ENCODE peak calls at places on chromosome 6, in six cellular contexts. H, A, C, Z, W and T are unnamed samples.

GRCh38 chr6:112360498-112360897 is 13.4 kb downstream of the RFPL4B start:
- DNase-seq in H (no peak), W (no peak), C (no peak), Z (no peak), A (no peak), T (no peak)

GRCh38 chr6:68559052-68559451 is 76.0 kb upstream of the ADGRB3 start:
- DNase-seq in C (no peak), W (peak; percentile 19), A (peak; percentile 9), H (peak; percentile 61), Z (no peak), T (no peak)

GRCh38 chr6:108596947-108597346 is 36.2 kb downstream of the FOXO3 start:
- DNase-seq in W (no peak), Z (no peak), C (no peak), H (no peak), A (no peak), T (no peak)

GRCh38 chr6:95614094-95614493 is 36.8 kb downstream of the MANEA start:
- DNase-seq in Z (no peak), H (no peak), A (no peak), W (no peak), C (no peak), T (no peak)

GRCh38 chr6:118980063-118980462 is 45.1 kb upstream of the MCM9 start:
- DNase-seq in A (no peak), C (no peak), Z (peak; percentile 21), W (no peak), H (no peak), T (no peak)

GRCh38 chr6:23784313-23784919 is 341.6 kb upstream of the NRSN1 start:
- DNase-seq in C (no peak), W (no peak), H (no peak), A (no peak), Z (no peak), T (no peak)

GRCh38 chr6:40661726-40662125 is 74.6 kb upstream of the LRFN2 start:
- DNase-seq in C (no peak), Z (no peak), W (no peak), H (no peak), A (no peak), T (no peak)

GRCh38 chr6:3749991-3750323 is 1.6 kb downstream of the PXDC1 start:
- DNase-seq in Z (peak; percentile 30), A (peak; percentile 42), H (no peak), C (no peak), W (no peak), T (no peak)

GRCh38 chr6:163711615-163712568 is 297.4 kb downstream of the QKI start:
- DNase-seq in A (no peak), C (peak; percentile 72), Z (peak; percentile 11), H (peak; percentile 36), W (peak; percentile 81), T (no peak)

GRCh38 chr6:128265706-128266105 is 254.7 kb downstream of the PTPRK start:
- DNase-seq in Z (no peak), W (no peak), H (no peak), C (no peak), A (no peak), T (no peak)

GRCh38 chr6:128271011-128271410 is 249.4 kb downstream of the PTPRK start:
- DNase-seq in Z (no peak), W (no peak), H (no peak), A (no peak), C (no peak), T (no peak)

GRCh38 chr6:128271527-128271926 is 248.9 kb downstream of the PTPRK start:
- DNase-seq in Z (no peak), C (no peak), W (no peak), H (no peak), A (no peak), T (no peak)

DNA sequence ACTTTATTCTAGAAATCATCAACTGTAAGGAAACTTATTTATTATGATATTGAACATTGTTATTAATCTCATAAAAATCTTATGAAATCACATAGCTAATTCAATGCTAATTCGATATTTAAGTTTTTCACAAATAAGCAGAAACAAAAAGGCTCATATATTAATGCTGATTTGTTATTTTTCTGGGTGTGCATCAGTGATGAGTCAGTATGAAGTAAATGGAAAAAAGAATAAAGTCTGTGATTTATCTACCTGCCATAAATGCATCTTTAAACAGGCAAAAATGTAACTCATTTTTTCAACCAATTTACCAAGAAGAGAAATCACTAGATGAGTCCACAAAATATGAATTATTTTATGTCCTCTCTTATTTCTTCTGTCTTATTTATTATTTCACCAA is 253.5 kb downstream of the PTPRK start:
- DNase-seq in H (no peak), A (no peak), Z (no peak), C (no peak), W (no peak), T (no peak)
- H2AFZ ChIP-seq in H (no peak overlapping the region), A (no peak overlapping the region), Z (no peak overlapping the region), C (no peak overlapping the region), W (no peak overlapping the region), T (no peak overlapping the region)

DNA sequence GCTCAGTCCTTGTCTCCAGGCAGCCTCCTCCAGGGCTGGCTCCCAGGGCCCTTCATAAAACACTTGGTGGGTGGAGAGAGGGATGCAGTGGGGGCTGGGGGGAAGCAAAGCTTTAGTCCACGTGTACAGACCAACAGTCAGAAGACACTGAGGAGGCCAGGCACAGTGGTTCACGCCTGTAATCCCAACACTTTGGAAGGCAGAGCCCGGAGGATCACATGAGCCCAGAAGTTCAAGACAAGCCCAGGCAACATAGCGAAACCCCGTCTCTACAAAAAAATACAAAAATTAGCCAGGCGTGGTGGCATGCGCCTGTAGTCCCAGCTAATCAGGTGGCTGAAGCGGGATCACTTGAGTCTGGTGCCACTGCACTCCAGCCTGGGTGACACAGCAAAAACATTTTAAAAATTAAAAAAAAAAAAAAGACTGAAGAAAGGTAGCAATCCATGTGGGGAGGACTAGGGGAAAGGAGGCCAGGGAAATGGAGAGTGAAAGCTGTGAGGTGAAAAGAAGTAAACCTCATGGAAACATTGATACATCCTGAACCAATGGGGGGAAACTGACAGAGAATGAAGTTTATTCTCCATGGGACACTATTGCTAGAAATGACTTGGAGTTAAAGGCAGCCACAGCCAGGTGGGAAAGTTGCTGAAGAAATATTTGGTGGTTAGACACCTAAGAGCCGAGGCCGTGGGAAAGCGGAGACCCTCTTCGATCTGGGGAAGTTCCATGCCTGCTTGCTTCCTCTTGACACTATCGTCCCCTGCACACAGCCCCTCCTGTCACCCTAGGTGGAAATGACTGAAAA is 35.4 kb downstream of the PIM1 start:
- DNase-seq in C (no peak), H (no peak), W (no peak), A (peak; percentile 57), Z (no peak), T (no peak)
- TF ChIP-seq REST in C (no peak), H (no peak), W (no peak), A (peak; percentile 46), Z (no peak), T (no peak)

GRCh38 chr6:156383059-156383458 is 394.1 kb upstream of the ARID1B start:
- DNase-seq in C (no peak), A (no peak), H (no peak), W (no peak), Z (no peak), T (no peak)

GRCh38 chr6:156379946-156380707 is 397.1 kb upstream of the ARID1B start:
- DNase-seq in A (no peak), C (no peak), H (no peak), W (peak; percentile 52), Z (no peak), T (peak; percentile 10)

GRCh38 chr6:156379392-156379910 is 397.7 kb upstream of the ARID1B start:
- DNase-seq in C (no peak), A (no peak), H (no peak), Z (no peak), W (no peak), T (no peak)

GRCh38 chr6:156378853-156379252 is 398.3 kb upstream of the ARID1B start:
- DNase-seq in A (no peak), W (no peak), Z (no peak), C (no peak), H (peak; percentile 17), T (no peak)
- TF ChIP-seq CTCF in A (no peak), W (no peak), Z (no peak), C (peak; percentile 25), H (peak; percentile 50), T (no peak)

DNA sequence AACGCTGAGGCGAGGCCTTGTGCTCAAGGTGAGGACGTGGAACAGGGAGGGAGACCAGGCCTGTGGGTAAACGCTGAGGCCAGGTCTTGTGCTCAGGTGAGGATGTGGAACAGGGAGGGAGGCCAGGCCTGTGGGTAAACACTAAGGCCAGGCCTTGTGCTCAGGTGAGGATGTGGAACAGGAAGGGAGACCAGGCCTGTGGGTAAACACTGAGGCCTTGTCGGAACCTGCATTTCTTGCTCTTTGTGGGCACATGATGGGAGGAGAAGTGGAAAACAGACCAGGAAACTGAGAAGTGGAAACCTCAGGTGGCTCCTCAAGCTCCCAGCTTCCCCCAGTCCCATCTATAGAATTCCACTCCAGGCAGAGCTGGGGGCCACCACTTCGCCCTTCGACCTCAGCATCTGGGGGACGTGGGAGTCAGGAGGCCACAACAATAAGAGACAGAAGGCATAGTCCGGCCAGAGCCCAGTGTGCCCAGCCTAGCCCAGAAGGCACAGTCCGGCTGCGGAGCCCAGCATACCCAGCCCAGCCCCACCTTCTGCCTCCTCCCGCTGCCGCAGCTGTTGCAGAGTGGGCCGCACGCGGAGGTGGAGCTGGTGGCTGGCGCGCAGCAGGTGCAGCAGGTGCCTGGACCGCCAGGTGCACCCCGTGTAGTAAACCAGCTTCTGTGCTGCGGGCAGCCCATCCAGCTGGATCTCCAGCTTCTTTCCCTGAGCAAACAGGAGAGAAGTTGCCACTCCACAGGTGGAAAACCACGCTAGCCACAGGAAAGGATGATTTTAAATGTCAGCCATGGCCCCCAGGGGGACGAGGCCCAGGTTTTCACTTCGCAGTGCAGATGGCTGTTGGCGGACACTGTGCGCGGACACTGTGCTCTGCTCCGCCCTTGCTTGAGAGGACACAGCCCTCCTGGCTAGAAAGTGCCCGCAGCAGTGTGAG is 17.5 kb downstream of the FRMD1 start:
- DNase-seq in C (no peak), A (no peak), W (no peak), H (no peak), Z (no peak), T (no peak)
- H2AFZ ChIP-seq in C (no peak overlapping the region), A (no peak overlapping the region), W (no peak overlapping the region), H (no peak overlapping the region), Z (no peak overlapping the region), T (no peak overlapping the region)